ENCODE peak calls at places on chromosomes 11 and 22, in seven cellular contexts. U, Z, F, H, D, O and Q are unnamed samples.

GRCh38 chr11:130782361-130783221 is 133.7 kb downstream of the SNX19 start:
- DNase-seq in U (no peak), Z (peak), F (no peak), H (no peak), D (no peak), O (peak), Q (no peak)

GRCh38 chr11:75319035-75319877 is 32.2 kb downstream of the ARRB1 start:
- DNase-seq in U (no peak), Z (no peak), F (no peak), H (peak), D (peak), O (no peak), Q (no peak)

GRCh38 chr22:19886605-19887250 is 32.1 kb upstream of the GNB1L start:
- DNase-seq in U (no peak), Z (no peak), F (no peak), H (peak), D (no peak), O (peak), Q (no peak)

GRCh38 chr11:100970273-100971164 is 159.1 kb downstream of the PGR start:
- DNase-seq in U (no peak), Z (no peak), F (no peak), H (no peak), D (no peak), O (no peak), Q (no peak)

GRCh38 chr11:15865212-15865987 is 490.9 kb downstream of the SOX6 start:
- DNase-seq in U (no peak), Z (no peak), F (no peak), H (no peak), D (no peak), O (peak), Q (no peak)

GRCh38 chr22:48241658-48242057 is 1479.2 kb downstream of the TBC1D22A start:
- DNase-seq in U (no peak), Z (peak), F (no peak), H (peak), D (no peak), O (no peak), Q (no peak)

GRCh38 chr22:27990879-27991278 is 71.8 kb upstream of the PITPNB start:
- DNase-seq in U (no peak), Z (peak), F (no peak), H (no peak), D (peak), O (peak), Q (peak)

GRCh38 chr11:135075740-135076139 is 663.7 kb upstream of the B3GAT1 start:
- DNase-seq in U (no peak), Z (peak), F (no peak), H (peak), D (peak), O (peak), Q (peak)

GRCh38 chr11:123202723-123203122 is 7.7 kb upstream of the CLMP start:
- DNase-seq in U (no peak), Z (no peak), F (no peak), H (no peak), D (no peak), O (no peak), Q (no peak)

GRCh38 chr11:69361048-69361447 is 67.1 kb downstream of the MYEOV start:
- DNase-seq in U (no peak), Z (peak), F (no peak), H (no peak), D (peak), O (no peak), Q (peak)

GRCh38 chr22:49803667-49804375 is 23.9 kb downstream of the BRD1 start:
- DNase-seq in U (no peak), Z (no peak), F (no peak), H (no peak), D (no peak), O (no peak), Q (no peak)

GRCh38 chr11:77299528-77299993 is 1.9 kb downstream of the GDPD4 start:
- DNase-seq in U (no peak), Z (no peak), F (no peak), H (no peak), D (peak), O (peak), Q (no peak)

GRCh38 chr11:133570376-133570775 is 38.1 kb upstream of the OPCML start:
- DNase-seq in U (no peak), Z (no peak), F (no peak), H (no peak), D (no peak), O (no peak), Q (no peak)

GRCh38 chr11:93936416-93936815 is 84.7 kb upstream of the HEPHL1 start:
- DNase-seq in U (no peak), Z (no peak), F (no peak), H (no peak), D (no peak), O (no peak), Q (no peak)

GRCh38 chr11:84817998-84818397 is 809.1 kb downstream of the DLG2 start:
- DNase-seq in U (no peak), Z (no peak), F (no peak), H (no peak), D (no peak), O (peak), Q (no peak)

GRCh38 chr11:21364866-21365624 is 695.7 kb downstream of the NELL1 start:
- DNase-seq in U (no peak), Z (no peak), F (no peak), H (no peak), D (no peak), O (no peak), Q (no peak)

GRCh38 chr22:30270841-30271240 is 4.2 kb upstream of the OSM start:
- DNase-seq in U (no peak), Z (no peak), F (no peak), H (peak), D (peak), O (peak), Q (no peak)

GRCh38 chr11:19196458-19196857 is 5.3 kb downstream of the CSRP3 start:
- DNase-seq in U (no peak), Z (no peak), F (no peak), H (no peak), D (peak), O (no peak), Q (no peak)

GRCh38 chr11:41784513-41785335 is 325.3 kb upstream of the LRRC4C start:
- DNase-seq in U (no peak), Z (no peak), F (no peak), H (no peak), D (peak), O (peak), Q (no peak)

GRCh38 chr22:49971232-49972162 is 10.9 kb downstream of the PIM3 start:
- DNase-seq in U (peak), Z (no peak), F (no peak), H (peak), D (peak), O (peak), Q (no peak)

GRCh38 chr11:15969281-15969680 is 387.1 kb downstream of the SOX6 start:
- DNase-seq in U (peak), Z (no peak), F (no peak), H (no peak), D (peak), O (peak), Q (no peak)

GRCh38 chr22:20131593-20131855 is at the start of gene ZDHHC8:
- DNase-seq in U (no peak), Z (no peak), F (no peak), H (no peak), D (peak), O (no peak), Q (peak)

GRCh38 chr11:70910835-70911234 is 341.5 kb downstream of the SHANK2 start:
- DNase-seq in U (no peak), Z (no peak), F (no peak), H (no peak), D (no peak), O (no peak), Q (no peak)

GRCh38 chr11:15783619-15784018 is 572.7 kb downstream of the SOX6 start:
- DNase-seq in U (no peak), Z (no peak), F (no peak), H (no peak), D (no peak), O (no peak), Q (no peak)

GRCh38 chr11:65811764-65812475 is 21.8 kb upstream of the SNX32 start:
- DNase-seq in U (no peak), Z (no peak), F (no peak), H (peak), D (no peak), O (peak), Q (no peak)

DNA sequence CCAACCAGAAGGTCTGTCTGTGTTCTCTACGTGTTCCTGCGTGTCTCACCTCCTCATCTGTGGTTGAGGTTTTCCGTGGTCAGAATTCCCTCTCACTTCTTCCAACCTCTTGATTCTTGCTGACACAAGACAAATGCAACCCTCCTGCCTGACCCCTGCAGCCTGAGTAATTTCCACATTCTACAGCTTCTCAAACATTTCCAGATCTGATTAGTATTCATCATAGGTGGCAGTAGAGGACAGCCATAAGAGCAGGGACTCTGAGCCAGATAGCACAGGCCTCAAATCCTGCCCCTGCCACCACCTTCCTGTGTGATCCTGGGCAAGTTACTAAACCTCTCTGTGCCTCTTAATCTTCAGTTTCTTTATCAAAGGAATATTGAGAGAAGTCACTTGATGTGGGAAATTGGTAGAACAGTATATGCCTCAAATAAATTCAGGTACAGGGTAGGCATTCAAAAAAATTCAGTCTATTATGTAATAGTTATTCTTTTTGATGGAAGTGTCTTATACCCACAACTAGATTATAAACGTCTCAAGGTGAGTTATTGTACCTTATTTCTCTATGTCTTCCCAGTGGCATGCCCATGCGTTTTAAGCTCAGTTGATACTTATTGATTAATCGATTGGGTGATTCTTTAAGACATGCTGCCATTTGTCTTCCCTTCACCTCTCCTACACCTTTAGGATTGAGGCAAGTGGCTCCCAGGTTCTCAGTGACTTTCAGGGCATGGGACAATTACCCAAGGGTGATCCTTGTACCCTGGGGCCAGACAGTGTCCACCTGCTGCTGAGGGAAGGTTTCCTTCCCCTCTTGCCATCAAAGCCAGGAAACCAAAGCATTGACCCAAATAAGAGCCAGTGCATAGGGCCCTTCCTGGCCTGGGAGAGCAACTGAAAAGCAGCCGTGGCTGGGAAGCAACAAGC is 19.6 kb downstream of the POU2AF1 start:
- DNase-seq in U (no peak), Z (no peak), F (no peak), H (no peak), D (no peak), O (no peak), Q (no peak)
- TF ChIP-seq CTCF in U (no peak), Z (no peak), F (no peak), H (no peak), D (no peak), O (no peak), Q (no peak)

DNA sequence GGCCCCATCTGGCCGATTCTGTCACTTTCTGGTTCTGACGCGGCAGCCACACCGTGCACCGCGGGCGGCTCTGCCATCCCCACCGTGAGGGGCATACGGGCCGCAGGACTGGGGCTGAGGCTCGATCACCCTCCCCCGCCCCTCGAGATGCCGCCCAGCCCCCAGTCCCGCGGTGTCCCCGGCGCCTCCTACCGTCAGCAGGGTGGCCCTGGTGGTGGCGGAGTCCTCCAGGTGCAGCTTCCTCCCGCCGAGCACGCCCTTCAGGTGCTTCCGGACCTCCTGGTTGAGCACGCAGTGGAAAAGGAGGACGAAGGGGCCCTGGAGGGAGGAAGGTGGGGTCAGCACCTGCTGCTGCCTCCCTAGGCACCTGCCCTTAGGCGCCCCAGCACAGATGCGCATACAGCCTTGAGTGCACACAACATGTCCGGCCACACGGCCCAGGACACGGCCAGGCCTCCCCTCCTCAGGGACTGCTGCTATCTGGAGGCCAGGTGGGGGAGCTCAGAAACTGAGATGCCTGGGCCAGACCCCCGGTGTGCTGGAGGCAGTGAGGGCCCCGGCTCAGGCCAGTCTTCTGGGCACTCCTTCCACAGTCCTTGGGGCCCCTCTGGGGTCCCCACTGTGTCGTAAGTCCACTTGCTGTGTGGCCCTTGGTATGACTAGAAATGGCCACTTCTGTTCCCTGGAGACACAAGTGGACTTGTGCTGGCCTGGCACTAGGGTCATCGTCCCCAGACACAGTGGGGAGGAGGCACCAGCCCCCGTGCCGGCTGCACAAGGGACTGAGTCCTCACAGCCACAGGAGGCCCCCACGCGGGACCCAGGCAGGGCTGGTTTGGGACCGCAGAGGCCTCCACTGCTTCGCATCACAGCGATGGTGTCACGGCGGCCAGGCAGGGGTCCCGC is 31.5 kb downstream of the TRMU start:
- DNase-seq in U (no peak), Z (no peak), F (no peak), H (peak), D (peak), O (no peak), Q (no peak)
- TF ChIP-seq CTCF in U (no peak), Z (no peak), F (no peak), H (no peak), D (no peak), O (no peak), Q (no peak)

GRCh38 chr11:36129955-36130354 is 159.3 kb downstream of the COMMD9 start:
- DNase-seq in U (no peak), Z (no peak), F (no peak), H (no peak), D (no peak), O (no peak), Q (no peak)

GRCh38 chr11:36130401-36130800 is 158.8 kb downstream of the COMMD9 start:
- DNase-seq in U (no peak), Z (no peak), F (no peak), H (no peak), D (no peak), O (peak), Q (no peak)

GRCh38 chr11:36132940-36133339 is 156.3 kb downstream of the COMMD9 start:
- DNase-seq in U (no peak), Z (no peak), F (no peak), H (no peak), D (no peak), O (peak), Q (no peak)

GRCh38 chr11:36135062-36135461 is 154.2 kb downstream of the COMMD9 start:
- DNase-seq in U (no peak), Z (no peak), F (no peak), H (no peak), D (no peak), O (no peak), Q (no peak)

GRCh38 chr11:36131719-36132349 is 157.4 kb downstream of the COMMD9 start:
- DNase-seq in U (peak), Z (no peak), F (peak), H (no peak), D (peak), O (peak), Q (no peak)
- TF ChIP-seq CTCF in U (no peak), Z (peak), F (peak), H (peak), D (peak), O (peak), Q (no peak)

DNA sequence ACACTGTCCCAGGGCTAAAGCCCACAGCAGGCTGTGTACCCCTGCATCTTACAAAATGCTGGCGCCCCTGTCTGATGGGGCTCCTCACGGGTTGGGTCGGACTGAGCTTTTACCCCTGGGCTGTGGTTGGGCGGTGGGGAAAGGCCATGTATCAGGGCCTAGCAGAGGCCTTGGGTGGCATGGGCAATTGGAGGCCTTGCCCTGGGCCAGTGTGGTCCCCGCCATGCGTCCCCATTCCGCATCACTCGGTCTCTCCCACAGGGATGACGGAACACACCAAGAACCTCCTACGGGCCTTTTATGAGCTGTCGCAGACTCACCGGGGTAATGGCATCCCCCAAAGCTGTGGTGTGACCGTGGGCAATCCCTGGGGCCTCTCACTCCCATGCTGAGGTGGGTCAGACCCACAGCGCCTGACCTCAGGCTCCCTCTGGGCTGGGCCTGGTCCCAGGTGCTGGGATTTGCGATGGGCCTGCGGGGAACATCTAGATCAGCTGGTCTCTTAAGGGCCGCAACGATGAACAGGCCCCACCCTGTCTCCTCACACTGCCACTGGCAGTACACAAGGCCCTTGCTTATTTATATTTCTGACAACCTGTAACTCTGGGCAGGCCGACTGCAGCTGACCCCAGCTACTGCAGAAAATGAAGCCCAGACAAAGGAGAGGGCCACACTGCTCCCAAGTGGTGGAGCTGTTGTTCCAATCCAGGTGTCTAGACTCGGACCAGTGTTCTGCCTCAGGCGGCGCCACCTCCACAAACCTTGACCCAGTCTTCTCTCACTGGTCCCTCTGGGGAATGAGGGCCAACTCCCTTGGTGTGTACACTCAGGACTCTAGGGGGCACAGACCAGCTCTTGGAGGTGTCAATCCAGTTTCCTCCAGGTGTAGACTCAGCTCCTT is 12.3 kb downstream of the SLC16A8 start:
- DNase-seq in U (no peak), Z (no peak), F (no peak), H (peak), D (no peak), O (no peak), Q (no peak)
- TF ChIP-seq CTCF in U (no peak), Z (no peak), F (no peak), H (no peak), D (no peak), O (no peak), Q (no peak)

DNA sequence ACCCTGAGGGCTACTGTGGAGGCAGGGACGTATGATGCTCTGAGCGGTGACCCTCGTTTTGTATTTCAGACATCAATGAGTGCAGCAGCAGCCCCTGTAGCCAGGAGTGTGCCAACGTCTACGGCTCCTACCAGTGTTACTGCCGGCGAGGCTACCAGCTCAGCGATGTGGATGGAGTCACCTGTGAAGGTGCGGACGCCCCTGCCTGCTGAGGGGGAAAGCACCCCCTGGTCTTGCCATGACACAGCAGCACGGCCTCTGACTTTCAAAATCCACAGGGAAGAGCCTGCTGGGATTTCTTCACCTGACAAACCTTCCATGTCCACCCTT is 44.3 kb downstream of the FBLN1 start:
- DNase-seq in U (no peak), Z (no peak), F (no peak), H (peak), D (no peak), O (no peak), Q (no peak)
- TF ChIP-seq CTCF in U (no peak), Z (no peak), F (no peak), H (no peak), D (no peak), O (no peak), Q (no peak)

DNA sequence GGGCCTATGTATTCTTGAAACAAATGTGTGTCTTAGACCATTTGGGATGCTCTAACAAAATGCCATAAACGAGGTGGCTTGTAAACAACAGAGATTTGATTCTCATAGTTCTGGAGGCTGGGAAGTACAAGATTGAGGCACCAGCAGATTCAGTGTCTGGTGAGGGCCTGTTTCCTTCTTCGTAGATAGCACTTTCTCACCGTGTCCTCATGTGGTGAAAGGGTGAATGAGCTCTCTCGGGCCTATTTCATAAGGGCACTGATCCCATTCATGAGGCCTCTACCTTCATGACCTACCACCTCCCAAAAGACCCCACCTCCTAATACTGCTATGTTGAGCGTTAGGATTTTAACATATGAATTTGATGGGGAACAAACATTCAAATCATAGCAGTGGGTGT is 6.4 kb upstream of the NNMT start:
- DNase-seq in U (no peak), Z (no peak), F (no peak), H (no peak), D (no peak), O (no peak), Q (no peak)
- TF ChIP-seq CTCF in U (no peak), Z (no peak), F (no peak), H (no peak), D (no peak), O (no peak), Q (no peak)